ENCODE peak calls at places on chromosomes 11 and 22, in nine cellular contexts. A, H, I, W, V, X, N, L and E are unnamed samples.

GRCh38 chr22:37187552-37187890 is 526 bp downstream of the C1QTNF6 start:
- DNase-seq in A (no peak), X (no peak), V (no peak), H (peak; percentile 53), N (no peak), I (no peak), W (no peak), L (no peak), E (no peak)

GRCh38 chr22:30841264-30841663 is 127.3 kb downstream of the MORC2 start:
- DNase-seq in I (no peak), L (no peak), W (no peak), N (no peak), A (no peak), H (peak; percentile 40), X (peak; percentile 72), V (peak; percentile 37), E (no peak)

GRCh38 chr22:30238136-30238535 is 8.4 kb downstream of the LIF start:
- DNase-seq in V (no peak), I (no peak), L (no peak), N (no peak), W (no peak), A (no peak), H (peak; percentile 57), X (no peak), E (no peak)

GRCh38 chr11:12569499-12570040 is 104.7 kb upstream of the TEAD1 start:
- DNase-seq in H (peak; percentile 49), X (peak; percentile 93), A (no peak), W (no peak), V (peak; percentile 34), N (no peak), L (no peak), I (no peak), E (no peak)

GRCh38 chr11:19679952-19680823 is 32.4 kb upstream of the NAV2 start:
- DNase-seq in L (peak; percentile 75), I (peak; percentile 77), V (peak; percentile 99), X (peak; percentile 99), W (no peak), H (peak; percentile 97), N (no peak), A (peak; percentile 68), E (peak; percentile 96)

GRCh38 chr22:35380537-35381423 is at the start of gene HMOX1:
- DNase-seq in X (peak; percentile 94), A (peak; percentile 87), H (peak; percentile 95), W (peak; percentile 79), I (peak; percentile 91), V (peak; percentile 95), N (peak; percentile 90), L (peak; percentile 51), E (peak; percentile 97)

GRCh38 chr11:75450826-75451783 is 18.1 kb upstream of the KLHL35 start:
- DNase-seq in H (no peak), V (no peak), X (no peak), N (peak; percentile 48), I (no peak), A (no peak), W (peak; percentile 90), L (no peak), E (no peak)

GRCh38 chr11:82944198-82944597 is 42.7 kb downstream of the DDIAS start:
- DNase-seq in N (no peak), H (no peak), L (no peak), V (no peak), X (no peak), I (no peak), W (no peak), A (no peak), E (no peak)

GRCh38 chr11:1567721-1568100 is 4.4 kb downstream of the DUSP8 start:
- DNase-seq in X (no peak), W (no peak), L (no peak), V (no peak), A (no peak), I (no peak), H (no peak), N (no peak), E (peak; percentile 81)

GRCh38 chr11:1568451-1568911 is 3.6 kb downstream of the DUSP8 start:
- DNase-seq in N (no peak), H (no peak), X (no peak), I (peak; percentile 12), W (peak; percentile 68), A (no peak), V (no peak), L (no peak), E (peak; percentile 85)

GRCh38 chr11:1565904-1566247 is 6.2 kb downstream of the DUSP8 start:
- DNase-seq in N (no peak), W (no peak), X (no peak), V (no peak), H (no peak), L (no peak), A (no peak), I (no peak), E (no peak)

GRCh38 chr11:1566381-1567051 is 5.6 kb downstream of the DUSP8 start:
- DNase-seq in X (no peak), V (no peak), H (no peak), A (no peak), N (no peak), W (no peak), L (no peak), I (no peak), E (peak; percentile 85)

DNA sequence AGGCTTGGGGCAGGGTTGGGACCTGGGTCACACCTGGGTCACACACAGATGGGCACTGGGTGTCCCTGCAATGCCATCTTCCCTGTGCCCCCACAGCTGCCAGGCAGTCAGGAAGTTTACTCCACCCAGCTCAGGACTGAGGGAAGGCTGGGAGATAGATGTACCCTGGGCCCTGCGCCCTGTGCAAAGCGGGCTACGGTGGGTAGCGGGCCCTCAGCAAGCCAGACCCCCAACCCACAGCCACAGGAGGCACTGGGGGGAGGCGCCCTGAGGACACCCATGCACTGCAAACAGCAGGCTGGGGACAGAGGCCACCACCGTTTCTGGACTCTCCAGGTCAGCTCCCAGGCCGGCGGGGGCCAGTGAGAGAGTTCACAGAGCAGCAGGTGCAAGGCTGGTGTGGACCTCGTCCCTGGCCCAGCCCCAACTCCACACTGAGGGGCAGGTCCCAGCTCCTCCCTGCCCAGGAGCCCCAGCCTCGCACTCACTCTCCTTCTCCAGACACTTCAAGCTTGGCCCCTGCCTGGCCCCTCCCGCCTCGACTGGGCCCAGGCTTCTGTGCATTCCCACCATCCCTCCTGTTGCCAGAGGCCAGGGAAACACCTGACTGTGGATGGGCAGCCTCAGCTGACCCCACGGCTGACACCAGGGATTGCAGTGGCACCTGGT is 4.9 kb downstream of the DUSP8 start:
- DNase-seq in I (no peak), X (no peak), N (no peak), H (no peak), W (no peak), A (no peak), L (no peak), V (no peak), E (peak; percentile 90)
- TF ChIP-seq CTCF in I (no peak), X (no peak), N (no peak), H (no peak), W (no peak), A (no peak), L (no peak), V (no peak), E (no peak)

GRCh38 chr11:119693253-119693815 is 35.7 kb downstream of the NECTIN1 start:
- DNase-seq in H (no peak), I (no peak), A (no peak), V (no peak), X (no peak), N (no peak), W (no peak), L (no peak), E (no peak)

GRCh38 chr11:119689318-119689717 is 39.7 kb downstream of the NECTIN1 start:
- DNase-seq in A (no peak), L (no peak), H (no peak), X (no peak), N (no peak), W (no peak), I (no peak), V (no peak), E (no peak)

GRCh38 chr11:119692547-119692834 is 36.5 kb downstream of the NECTIN1 start:
- DNase-seq in N (no peak), I (no peak), L (no peak), W (no peak), H (no peak), A (no peak), X (no peak), V (no peak), E (no peak)

GRCh38 chr11:119691701-119692546 is 37.1 kb downstream of the NECTIN1 start:
- DNase-seq in W (no peak), I (no peak), X (no peak), L (no peak), N (no peak), H (no peak), V (no peak), A (no peak), E (no peak)

DNA sequence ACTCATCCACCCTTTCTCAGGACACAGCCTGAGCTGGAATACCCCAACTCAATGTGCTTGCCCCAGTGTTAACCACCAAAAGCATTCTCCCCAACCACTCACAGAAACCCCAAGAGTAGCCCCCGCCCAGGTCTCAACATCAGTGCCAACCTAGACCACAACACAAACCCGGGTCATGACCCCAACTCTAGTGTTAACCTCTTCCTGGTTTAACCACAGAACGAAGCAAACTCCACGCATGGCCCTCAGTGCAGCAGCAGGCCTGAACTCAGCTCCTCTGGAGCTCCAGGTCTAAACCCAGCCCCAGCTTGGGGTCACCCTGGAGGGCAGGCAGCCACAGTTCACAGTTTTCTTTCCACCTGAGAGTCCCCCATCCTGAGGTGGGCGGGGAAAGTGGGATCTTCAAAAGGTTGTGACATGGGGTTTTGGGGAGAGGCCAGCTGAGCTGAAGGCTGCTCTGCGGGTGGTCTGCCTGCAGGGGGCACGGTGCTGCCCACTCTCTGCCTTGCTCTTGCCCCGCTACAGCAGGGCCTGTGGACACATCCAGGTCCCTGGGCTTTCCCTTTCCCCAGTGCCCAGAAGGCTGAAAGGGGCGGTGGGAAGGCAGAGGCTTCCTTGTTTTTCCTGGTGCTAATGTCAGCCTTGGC is 37.9 kb downstream of the NECTIN1 start:
- DNase-seq in L (no peak), A (no peak), X (no peak), H (no peak), I (no peak), V (no peak), W (no peak), N (no peak), E (no peak)
- TF ChIP-seq CTCF in L (no peak), A (no peak), X (no peak), H (peak; percentile 15), I (no peak), V (no peak), W (no peak), N (peak; percentile 34), E (no peak)

DNA sequence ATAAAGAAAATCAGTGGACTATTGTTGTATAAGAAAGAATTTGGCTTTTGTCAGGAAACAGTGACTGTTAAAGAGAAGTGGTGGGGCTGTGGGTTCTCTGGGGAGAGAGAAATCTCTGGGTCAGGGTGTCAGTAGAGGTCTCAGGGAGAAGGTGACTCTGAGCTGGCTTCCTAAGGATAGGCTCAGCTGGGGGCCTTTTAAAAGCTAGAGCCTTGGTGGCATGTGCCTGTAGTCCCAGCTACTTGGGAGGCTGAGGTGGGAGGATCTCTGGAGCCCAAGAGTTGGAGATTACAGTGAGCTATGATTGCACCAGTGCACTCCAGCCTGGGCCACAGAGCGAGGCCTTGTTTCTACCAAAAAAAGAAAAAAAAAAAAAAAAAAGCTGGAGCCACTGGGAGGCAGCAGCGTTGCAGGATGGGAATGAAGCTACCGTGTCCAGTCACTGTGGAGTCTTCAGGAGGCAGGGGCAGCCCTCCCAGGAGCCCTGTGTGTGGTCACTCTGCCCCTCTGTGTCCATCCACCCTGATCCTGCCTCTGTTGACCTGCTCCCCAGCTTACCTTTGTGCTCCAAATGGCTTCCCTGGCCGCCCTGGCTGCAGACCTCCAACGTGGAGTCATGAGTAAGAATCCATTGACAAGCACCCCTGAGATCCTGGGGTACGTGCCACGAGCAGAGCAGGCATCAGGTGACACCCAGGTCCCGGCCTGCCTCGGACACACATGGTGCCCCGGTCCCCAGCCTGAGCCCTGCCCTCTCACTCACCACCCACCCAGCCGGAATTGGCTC is 5.4 kb upstream of the MIF start:
- DNase-seq in I (peak; percentile 44), X (peak; percentile 54), N (no peak), A (no peak), H (peak; percentile 62), V (peak; percentile 42), L (no peak), W (no peak), E (no peak)
- TF ChIP-seq CTCF in I (no peak), X (peak; percentile 30), N (no peak), A (no peak), H (peak; percentile 31), V (no peak), L (peak; percentile 38), W (no peak), E (peak; percentile 50)

DNA sequence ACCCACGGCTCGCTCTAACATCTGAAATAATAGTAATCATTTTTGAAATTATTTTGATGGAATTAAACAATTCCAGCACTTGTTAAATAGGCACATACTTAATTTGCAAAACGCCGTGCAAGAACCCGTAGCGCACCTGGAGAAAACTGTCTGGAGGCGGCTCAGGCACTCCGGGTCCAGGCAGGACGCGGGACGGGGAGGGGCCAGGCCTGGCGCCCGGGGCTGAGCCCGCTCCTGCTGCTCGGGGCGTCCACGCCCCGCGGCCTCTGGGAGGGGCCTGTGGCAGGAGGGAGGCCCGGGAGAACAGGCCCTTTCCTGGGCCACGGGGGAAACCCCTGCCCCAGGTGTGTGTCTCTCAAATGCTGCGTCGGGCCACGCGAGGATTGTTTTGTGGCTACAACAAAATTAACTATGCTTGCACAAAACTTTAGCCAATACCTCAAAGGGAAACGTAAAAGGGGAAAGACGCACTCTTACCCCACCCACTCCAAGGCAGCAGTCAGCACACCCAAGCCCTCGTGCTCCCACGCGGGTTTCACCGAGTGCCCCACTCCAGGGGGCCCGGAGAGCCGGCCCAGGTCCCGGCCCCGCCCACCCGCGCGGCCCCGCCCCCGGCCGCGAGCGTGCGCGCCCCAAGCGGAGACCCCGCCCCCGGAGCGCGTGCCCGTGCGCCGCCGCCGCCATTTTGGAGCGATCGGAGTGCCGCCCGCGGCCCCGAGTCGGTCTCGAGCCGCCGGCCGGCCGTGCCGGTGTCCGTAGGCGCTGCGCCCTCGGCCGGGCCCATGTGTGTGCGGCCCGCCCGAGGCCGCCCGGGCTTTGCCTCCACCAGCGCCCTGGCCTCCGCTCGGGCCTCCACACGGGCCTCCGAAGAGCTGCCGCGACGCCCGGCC is at the start of gene PPP6R2:
- DNase-seq in X (peak; percentile 47), L (no peak), W (peak; percentile 78), H (peak; percentile 76), N (peak; percentile 93), I (peak; percentile 92), A (peak; percentile 71), V (peak; percentile 51), E (peak; percentile 89)
- TF ChIP-seq CTCF in X (no peak), L (no peak), W (no peak), H (no peak), N (no peak), I (no peak), A (no peak), V (no peak), E (peak; percentile 74)